ENCODE peak calls at places on chromosomes 2 and 18, in nine cellular contexts. G is NB4, Y is omental fat pad, S is HCEC 1CT, P is GM06990, O is prostate gland, E is K562, M is ELR, V is HS-27A. D is an unnamed sample.

GRCh38 chr18:7945882-7946281 is 378.8 kb downstream of the PTPRM start:
- DNase-seq in Y (no peak), S (peak), G (no peak), O (no peak), E (no peak), M (peak), P (no peak), V (peak), D (no peak)

GRCh38 chr18:77560334-77560970 is 310.8 kb downstream of the GALR1 start:
- DNase-seq in G (peak), V (no peak), Y (no peak), S (no peak), E (no peak), M (no peak), P (no peak), O (no peak), D (no peak)

GRCh38 chr2:239845968-239846367 is 179.2 kb downstream of the NDUFA10 start:
- DNase-seq in V (no peak), S (no peak), G (no peak), O (no peak), M (no peak), E (no peak), P (no peak), Y (no peak), D (no peak)

GRCh38 chr2:16327311-16327710 is 338.3 kb downstream of the CYRIA start:
- DNase-seq in O (no peak), S (no peak), P (no peak), E (no peak), Y (no peak), G (no peak), M (no peak), V (no peak), D (no peak)

GRCh38 chr2:45578056-45578843 is 32.8 kb downstream of the SRBD1 start:
- DNase-seq in P (peak), E (peak), O (no peak), M (peak), G (peak), V (no peak), S (peak), Y (no peak), D (no peak)

GRCh38 chr2:81645750-81646301 is 1341.3 kb upstream of the LRRTM1 start:
- DNase-seq in E (no peak), G (no peak), P (no peak), Y (no peak), M (no peak), S (no peak), O (no peak), V (no peak), D (no peak)

GRCh38 chr2:23198316-23199114 is 186.5 kb upstream of the KLHL29 start:
- DNase-seq in V (no peak), M (no peak), P (no peak), Y (no peak), G (no peak), E (no peak), S (no peak), O (no peak), D (no peak)

GRCh38 chr2:37523861-37524362 is 147.5 kb downstream of the CDC42EP3 start:
- DNase-seq in E (no peak), P (no peak), Y (no peak), S (peak), G (peak), V (no peak), M (no peak), O (peak), D (peak)

GRCh38 chr2:25294573-25295462 is 46.9 kb downstream of the DNMT3A start:
- DNase-seq in O (peak), E (no peak), V (no peak), G (peak), Y (no peak), P (peak), M (peak), S (no peak), D (peak)

D was measured in breast epithelium.